ENCODE peak calls at places on chromosome 17, in five cellular contexts. E, N, P, C and F are unnamed samples.

GRCh38 chr17:81080056-81080455 is 45.1 kb downstream of the BAIAP2 start:
- DNase-seq in E (no peak), P (no peak), N (no peak), C (peak; percentile 39), F (no peak)

GRCh38 chr17:57747221-57748017 is 2.3 kb upstream of the CCDC182 start:
- DNase-seq in N (peak; percentile 51), C (peak; percentile 64), P (peak; percentile 9), E (peak; percentile 12), F (no peak)

GRCh38 chr17:17933775-17934174 is 38.4 kb downstream of the TOM1L2 start:
- DNase-seq in P (no peak), E (no peak), N (no peak), C (no peak), F (no peak)

GRCh38 chr17:181213-182163 is at the start of gene DOC2B:
- DNase-seq in N (no peak), C (peak; percentile 26), P (no peak), E (no peak), F (no peak)

GRCh38 chr17:17750881-17751280 is 69.6 kb downstream of the RAI1 start:
- DNase-seq in C (no peak), E (no peak), N (peak; percentile 30), P (no peak), F (peak; percentile 73)

GRCh38 chr17:15392326-15392739 is 50.9 kb upstream of the TEKT3 start:
- DNase-seq in E (no peak), N (no peak), C (no peak), P (peak; percentile 87), F (no peak)

GRCh38 chr17:82838386-82839063 is 1.3 kb downstream of the ZNF750 start:
- DNase-seq in E (no peak), N (no peak), P (no peak), C (no peak), F (no peak)

GRCh38 chr17:75617675-75618074 is 15.6 kb upstream of the SMIM5 start:
- DNase-seq in N (no peak), P (no peak), E (no peak), C (no peak), F (no peak)

GRCh38 chr17:58328195-58329034 is at the start of gene TSPOAP1:
- DNase-seq in C (no peak), E (peak; percentile 86), P (no peak), N (peak; percentile 55), F (peak; percentile 91)

GRCh38 chr17:49741009-49741691 is 22.8 kb downstream of the FAM117A start:
- DNase-seq in E (no peak), P (no peak), C (no peak), N (no peak), F (no peak)

GRCh38 chr17:73265646-73266640 is 4.3 kb upstream of the CPSF4L start:
- DNase-seq in N (no peak), P (no peak), C (no peak), E (no peak), F (no peak)

GRCh38 chr17:83053779-83054451 is 25.5 kb upstream of the METRNL start:
- DNase-seq in P (no peak), C (no peak), E (no peak), N (no peak), F (no peak)

GRCh38 chr17:4476017-4476416 is 22.7 kb upstream of the SPNS2 start:
- DNase-seq in E (no peak), P (no peak), N (no peak), C (peak; percentile 28), F (no peak)

GRCh38 chr17:48618366-48618896 is 3.3 kb upstream of the HOXB8 start:
- DNase-seq in E (peak; percentile 73), N (peak; percentile 74), C (peak; percentile 81), P (no peak), F (no peak)

GRCh38 chr17:17223736-17224135 is 13.2 kb downstream of the FLCN start:
- DNase-seq in P (no peak), C (no peak), N (no peak), E (no peak), F (no peak)